ENCODE peak calls at places on chromosomes 1 and 21, in six cellular contexts. One of them, this sample, is unnamed.

GRCh38 chr1:63671514-63671913 is 78.3 kb downstream of the PGM1 start:
- DNase-seq in IMR-90: no peak
- DNase-seq in fibroblast of lung: no peak
- DNase-seq in AG04449: no peak
- DNase-seq in tibial artery: no peak
- DNase-seq in Panc1: no peak
- DNase-seq in this sample: no peak

GRCh38 chr1:61925591-61926298 is 183.5 kb downstream of the PATJ start:
- DNase-seq in IMR-90: no peak
- DNase-seq in fibroblast of lung: no peak
- DNase-seq in AG04449: no peak
- DNase-seq in tibial artery: no peak
- DNase-seq in Panc1: no peak
- DNase-seq in this sample: no peak

GRCh38 chr21:44907966-44908364 is 12.7 kb downstream of the ITGB2 start:
- DNase-seq in IMR-90: no peak
- DNase-seq in fibroblast of lung: no peak
- DNase-seq in AG04449: no peak
- DNase-seq in tibial artery: no peak
- DNase-seq in Panc1: no peak
- DNase-seq in this sample: no peak

GRCh38 chr1:203926025-203926540 is 64.7 kb downstream of the SNRPE start:
- DNase-seq in IMR-90: peak
- DNase-seq in fibroblast of lung: peak
- DNase-seq in AG04449: no peak
- DNase-seq in tibial artery: no peak
- DNase-seq in Panc1: no peak
- DNase-seq in this sample: no peak

GRCh38 chr1:156839426-156840109 is 19.3 kb downstream of the INSRR start:
- DNase-seq in IMR-90: no peak
- DNase-seq in fibroblast of lung: no peak
- DNase-seq in AG04449: no peak
- DNase-seq in tibial artery: no peak
- DNase-seq in Panc1: no peak
- DNase-seq in this sample: no peak

GRCh38 chr1:54499097-54500029 is 48.7 kb upstream of the ACOT11 start:
- DNase-seq in IMR-90: peak
- DNase-seq in fibroblast of lung: peak
- DNase-seq in AG04449: no peak
- DNase-seq in tibial artery: no peak
- DNase-seq in Panc1: no peak
- DNase-seq in this sample: no peak

GRCh38 chr1:34696230-34696629 is 58.6 kb upstream of the GJB5 start:
- DNase-seq in IMR-90: no peak
- DNase-seq in fibroblast of lung: no peak
- DNase-seq in AG04449: no peak
- DNase-seq in tibial artery: no peak
- DNase-seq in Panc1: no peak
- DNase-seq in this sample: no peak

GRCh38 chr1:86567341-86567740 is 20.5 kb downstream of the CLCA4 start:
- DNase-seq in IMR-90: no peak
- DNase-seq in fibroblast of lung: no peak
- DNase-seq in AG04449: no peak
- DNase-seq in tibial artery: no peak
- DNase-seq in Panc1: no peak
- DNase-seq in this sample: no peak

GRCh38 chr1:12495725-12496124 is 122.3 kb downstream of the DHRS3 start:
- DNase-seq in IMR-90: no peak
- DNase-seq in fibroblast of lung: no peak
- DNase-seq in AG04449: no peak
- DNase-seq in tibial artery: no peak
- DNase-seq in Panc1: no peak
- DNase-seq in this sample: no peak

GRCh38 chr1:57086141-57086540 is 120.3 kb upstream of the C8B start:
- DNase-seq in IMR-90: no peak
- DNase-seq in fibroblast of lung: no peak
- DNase-seq in AG04449: no peak
- DNase-seq in tibial artery: no peak
- DNase-seq in Panc1: no peak
- DNase-seq in this sample: no peak

GRCh38 chr1:176364231-176364905 is 98.6 kb upstream of the PAPPA2 start:
- DNase-seq in IMR-90: no peak
- DNase-seq in fibroblast of lung: no peak
- DNase-seq in AG04449: no peak
- DNase-seq in tibial artery: no peak
- DNase-seq in Panc1: no peak
- DNase-seq in this sample: no peak

GRCh38 chr1:97796716-97797115 is 124.1 kb downstream of the DPYD start:
- DNase-seq in IMR-90: peak
- DNase-seq in fibroblast of lung: peak
- DNase-seq in AG04449: no peak
- DNase-seq in tibial artery: no peak
- DNase-seq in Panc1: no peak
- DNase-seq in this sample: no peak

GRCh38 chr1:85142753-85143152 is 58.1 kb downstream of the SYDE2 start:
- DNase-seq in IMR-90: no peak
- DNase-seq in fibroblast of lung: no peak
- DNase-seq in AG04449: no peak
- DNase-seq in tibial artery: no peak
- DNase-seq in Panc1: no peak
- DNase-seq in this sample: no peak

GRCh38 chr1:109350182-109350581 is 43.4 kb upstream of the MYBPHL start:
- DNase-seq in IMR-90: no peak
- DNase-seq in fibroblast of lung: no peak
- DNase-seq in AG04449: no peak
- DNase-seq in tibial artery: no peak
- DNase-seq in Panc1: no peak
- DNase-seq in this sample: no peak

GRCh38 chr1:69073176-69073575 is 494.5 kb upstream of the LRRC7 start:
- DNase-seq in IMR-90: no peak
- DNase-seq in fibroblast of lung: no peak
- DNase-seq in AG04449: no peak
- DNase-seq in tibial artery: no peak
- DNase-seq in Panc1: no peak
- DNase-seq in this sample: no peak
- TF ChIP-seq CTCF in IMR-90: no peak
- TF ChIP-seq CTCF in fibroblast of lung: no peak
- TF ChIP-seq CTCF in AG04449: no peak
- TF ChIP-seq CTCF in tibial artery: no peak
- TF ChIP-seq CTCF in Panc1: no peak
- TF ChIP-seq CTCF in this sample: no peak

GRCh38 chr1:2406451-2407041 is 5.8 kb downstream of the PEX10 start:
- DNase-seq in IMR-90: no peak
- DNase-seq in fibroblast of lung: no peak
- DNase-seq in AG04449: no peak
- DNase-seq in tibial artery: no peak
- DNase-seq in Panc1: no peak
- DNase-seq in this sample: no peak
- TF ChIP-seq CTCF in IMR-90: no peak
- TF ChIP-seq CTCF in fibroblast of lung: no peak
- TF ChIP-seq CTCF in AG04449: no peak
- TF ChIP-seq CTCF in tibial artery: no peak
- TF ChIP-seq CTCF in Panc1: no peak
- TF ChIP-seq CTCF in this sample: no peak

DNA sequence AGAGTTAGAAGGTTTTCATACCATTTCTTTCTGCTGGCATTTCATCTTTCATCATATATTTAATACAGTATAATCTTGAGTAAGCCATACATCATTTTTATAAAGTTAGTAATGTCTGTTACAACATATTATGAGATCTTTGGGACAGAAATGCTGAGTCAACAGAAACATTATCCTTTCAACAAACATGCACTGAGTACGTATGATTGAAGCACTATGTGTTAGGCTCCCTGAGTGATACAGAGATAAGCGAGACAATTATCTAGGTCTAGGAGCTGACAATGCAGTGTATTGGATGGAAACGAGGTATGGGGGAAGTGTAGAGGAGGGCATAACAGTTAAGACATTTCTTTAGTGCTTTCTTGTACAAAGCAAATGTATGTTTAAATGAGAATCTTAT is 19.7 kb upstream of the GPR52 start:
- DNase-seq in IMR-90: no peak
- DNase-seq in fibroblast of lung: peak
- DNase-seq in AG04449: no peak
- DNase-seq in tibial artery: no peak
- DNase-seq in Panc1: no peak
- DNase-seq in this sample: no peak
- TF ChIP-seq CTCF in IMR-90: no peak
- TF ChIP-seq CTCF in fibroblast of lung: no peak
- TF ChIP-seq CTCF in AG04449: no peak
- TF ChIP-seq CTCF in tibial artery: no peak
- TF ChIP-seq CTCF in Panc1: no peak
- TF ChIP-seq CTCF in this sample: no peak

DNA sequence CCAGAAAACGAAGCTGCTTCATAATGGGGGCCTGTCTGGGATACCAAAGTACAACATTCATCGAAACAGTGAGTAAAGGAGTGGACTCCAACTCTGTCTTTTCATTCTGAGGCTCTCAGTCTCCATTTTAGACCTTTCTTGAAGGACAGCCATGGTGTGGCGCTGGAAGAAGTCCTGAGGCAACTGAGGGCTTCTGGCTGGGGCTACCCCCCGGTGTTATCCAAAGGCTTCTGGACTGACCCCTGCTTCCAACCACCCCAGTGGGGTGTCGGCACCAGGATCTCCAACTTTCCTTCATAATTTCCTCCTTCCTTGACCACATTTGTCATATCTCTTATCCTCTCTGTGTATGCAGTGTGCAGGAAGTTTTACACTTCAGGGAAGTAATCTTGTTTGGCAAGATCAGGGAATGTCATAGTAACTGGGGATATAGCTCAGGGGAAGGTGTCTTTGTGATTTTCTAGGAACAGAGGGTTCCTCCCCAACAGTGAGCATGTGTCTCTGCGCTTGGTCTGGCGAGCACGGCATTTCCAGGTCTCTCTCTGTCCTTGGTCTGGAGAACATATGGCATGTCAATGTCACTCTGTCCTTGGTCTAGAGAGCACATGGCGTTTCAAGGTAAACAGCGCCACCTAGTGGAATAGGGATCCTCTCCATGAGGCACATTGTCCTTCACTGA is 19.4 kb upstream of the BSDC1 start:
- DNase-seq in IMR-90: peak
- DNase-seq in fibroblast of lung: peak
- DNase-seq in AG04449: no peak
- DNase-seq in tibial artery: peak
- DNase-seq in Panc1: no peak
- DNase-seq in this sample: peak
- TF ChIP-seq CTCF in IMR-90: peak
- TF ChIP-seq CTCF in fibroblast of lung: peak
- TF ChIP-seq CTCF in AG04449: peak
- TF ChIP-seq CTCF in tibial artery: peak
- TF ChIP-seq CTCF in Panc1: peak
- TF ChIP-seq CTCF in this sample: peak

GRCh38 chr1:45824607-45825006 is 21.2 kb downstream of the MAST2 start:
- DNase-seq in IMR-90: no peak
- DNase-seq in fibroblast of lung: no peak
- DNase-seq in AG04449: no peak
- DNase-seq in tibial artery: no peak
- DNase-seq in Panc1: no peak
- DNase-seq in this sample: no peak
- TF ChIP-seq CTCF in IMR-90: peak
- TF ChIP-seq CTCF in fibroblast of lung: peak
- TF ChIP-seq CTCF in AG04449: no peak
- TF ChIP-seq CTCF in tibial artery: no peak
- TF ChIP-seq CTCF in Panc1: peak
- TF ChIP-seq CTCF in this sample: no peak

GRCh38 chr21:32455548-32455947 is 43.0 kb downstream of the EVA1C start:
- DNase-seq in IMR-90: no peak
- DNase-seq in fibroblast of lung: no peak
- DNase-seq in AG04449: no peak
- DNase-seq in tibial artery: no peak
- DNase-seq in Panc1: no peak
- DNase-seq in this sample: no peak

GRCh38 chr21:32457962-32458361 is 45.5 kb downstream of the EVA1C start:
- DNase-seq in IMR-90: no peak
- DNase-seq in fibroblast of lung: no peak
- DNase-seq in AG04449: no peak
- DNase-seq in tibial artery: no peak
- DNase-seq in Panc1: no peak
- DNase-seq in this sample: no peak

GRCh38 chr21:32459972-32460371 is 47.5 kb downstream of the EVA1C start:
- DNase-seq in IMR-90: peak
- DNase-seq in fibroblast of lung: no peak
- DNase-seq in AG04449: no peak
- DNase-seq in tibial artery: no peak
- DNase-seq in Panc1: no peak
- DNase-seq in this sample: no peak

GRCh38 chr21:32456497-32456918 is 44.0 kb downstream of the EVA1C start:
- DNase-seq in IMR-90: peak
- DNase-seq in fibroblast of lung: peak
- DNase-seq in AG04449: no peak
- DNase-seq in tibial artery: peak
- DNase-seq in Panc1: no peak
- DNase-seq in this sample: no peak

GRCh38 chr21:32457360-32457840 is 44.9 kb downstream of the EVA1C start:
- DNase-seq in IMR-90: peak
- DNase-seq in fibroblast of lung: peak
- DNase-seq in AG04449: no peak
- DNase-seq in tibial artery: peak
- DNase-seq in Panc1: no peak
- DNase-seq in this sample: no peak
- TF ChIP-seq CTCF in IMR-90: peak
- TF ChIP-seq CTCF in fibroblast of lung: no peak
- TF ChIP-seq CTCF in AG04449: no peak
- TF ChIP-seq CTCF in tibial artery: no peak
- TF ChIP-seq CTCF in Panc1: no peak
- TF ChIP-seq CTCF in this sample: no peak

DNA sequence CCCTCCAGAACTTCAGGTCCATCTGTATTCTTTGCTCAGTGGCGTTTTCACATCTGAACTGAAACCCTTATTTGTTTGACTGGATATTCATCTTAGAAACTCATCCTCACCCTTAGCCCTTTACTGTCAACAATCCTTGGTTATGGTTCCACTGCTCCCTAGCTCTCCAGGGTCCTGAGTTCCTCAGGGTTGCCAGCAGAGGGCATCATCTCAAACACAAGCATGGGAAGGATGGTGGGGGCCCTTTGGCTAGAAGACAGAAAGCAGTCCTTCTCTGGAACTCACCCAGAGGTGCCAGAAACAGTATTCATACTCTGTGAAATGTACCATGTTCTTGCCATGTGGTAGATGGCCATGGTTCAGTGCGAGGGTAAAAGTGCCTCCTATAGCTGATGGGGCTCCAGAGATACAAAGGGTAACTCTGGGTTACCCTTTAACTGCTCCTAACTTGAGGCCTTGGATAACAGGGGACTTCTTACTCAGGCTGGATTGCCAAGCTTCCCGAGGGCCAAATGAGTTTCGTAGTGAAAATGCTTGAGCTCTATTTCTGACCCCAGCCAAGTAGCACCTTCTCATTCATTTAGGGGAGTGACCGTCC is 11.3 kb downstream of the NCSTN start:
- DNase-seq in IMR-90: peak
- DNase-seq in fibroblast of lung: peak
- DNase-seq in AG04449: no peak
- DNase-seq in tibial artery: no peak
- DNase-seq in Panc1: no peak
- DNase-seq in this sample: no peak
- TF ChIP-seq CTCF in IMR-90: peak
- TF ChIP-seq CTCF in fibroblast of lung: peak
- TF ChIP-seq CTCF in AG04449: peak
- TF ChIP-seq CTCF in tibial artery: no peak
- TF ChIP-seq CTCF in Panc1: peak
- TF ChIP-seq CTCF in this sample: peak

This sample was measured in GM10248.